ENCODE peak calls at places on chromosomes 16 and 17, in five cellular contexts. U, C, W, M and D are unnamed samples.

GRCh38 chr17:72486806-72487205 is 366.0 kb downstream of the SOX9 start:
- DNase-seq in U (no peak), C (no peak), W (no peak), M (no peak), D (no peak)

GRCh38 chr17:80861892-80862291 is 129.7 kb upstream of the CHMP6 start:
- DNase-seq in U (no peak), C (no peak), W (no peak), M (peak), D (no peak)

GRCh38 chr16:27449434-27450188 is 47.6 kb downstream of the IL21R start:
- DNase-seq in U (no peak), C (no peak), W (no peak), M (no peak), D (no peak)

GRCh38 chr17:38329284-38329683 is 14.5 kb downstream of the GPR179 start:
- DNase-seq in U (no peak), C (no peak), W (no peak), M (no peak), D (no peak)

GRCh38 chr17:79214940-79215604 is 140.4 kb downstream of the ENGASE start:
- DNase-seq in U (no peak), C (no peak), W (no peak), M (no peak), D (no peak)

GRCh38 chr17:73231363-73231762 is 30.3 kb downstream of the CPSF4L start:
- DNase-seq in U (peak), C (no peak), W (peak), M (no peak), D (no peak)

GRCh38 chr17:46982577-46982976 is 3.5 kb upstream of the RPRML start:
- DNase-seq in U (no peak), C (no peak), W (no peak), M (no peak), D (no peak)

GRCh38 chr17:50161023-50161910 is 4.5 kb upstream of the SGCA start:
- DNase-seq in U (peak), C (peak), W (peak), M (peak), D (peak)

GRCh38 chr16:75372236-75372856 is 61.0 kb downstream of the CFDP1 start:
- DNase-seq in U (no peak), C (no peak), W (no peak), M (peak), D (no peak)

GRCh38 chr16:88453217-88453531 is at the start of gene ZFPM1:
- DNase-seq in U (no peak), C (no peak), W (no peak), M (no peak), D (no peak)

GRCh38 chr16:88453621-88454314 is 688 bp downstream of the ZFPM1 start:
- DNase-seq in U (peak), C (no peak), W (no peak), M (peak), D (no peak)

GRCh38 chr16:88452485-88453216 is 429 bp upstream of the ZFPM1 start:
- DNase-seq in U (peak), C (peak), W (peak), M (peak), D (peak)

GRCh38 chr16:88449267-88449561 is 3.9 kb upstream of the ZFPM1 start:
- DNase-seq in U (peak), C (no peak), W (no peak), M (no peak), D (no peak)

DNA sequence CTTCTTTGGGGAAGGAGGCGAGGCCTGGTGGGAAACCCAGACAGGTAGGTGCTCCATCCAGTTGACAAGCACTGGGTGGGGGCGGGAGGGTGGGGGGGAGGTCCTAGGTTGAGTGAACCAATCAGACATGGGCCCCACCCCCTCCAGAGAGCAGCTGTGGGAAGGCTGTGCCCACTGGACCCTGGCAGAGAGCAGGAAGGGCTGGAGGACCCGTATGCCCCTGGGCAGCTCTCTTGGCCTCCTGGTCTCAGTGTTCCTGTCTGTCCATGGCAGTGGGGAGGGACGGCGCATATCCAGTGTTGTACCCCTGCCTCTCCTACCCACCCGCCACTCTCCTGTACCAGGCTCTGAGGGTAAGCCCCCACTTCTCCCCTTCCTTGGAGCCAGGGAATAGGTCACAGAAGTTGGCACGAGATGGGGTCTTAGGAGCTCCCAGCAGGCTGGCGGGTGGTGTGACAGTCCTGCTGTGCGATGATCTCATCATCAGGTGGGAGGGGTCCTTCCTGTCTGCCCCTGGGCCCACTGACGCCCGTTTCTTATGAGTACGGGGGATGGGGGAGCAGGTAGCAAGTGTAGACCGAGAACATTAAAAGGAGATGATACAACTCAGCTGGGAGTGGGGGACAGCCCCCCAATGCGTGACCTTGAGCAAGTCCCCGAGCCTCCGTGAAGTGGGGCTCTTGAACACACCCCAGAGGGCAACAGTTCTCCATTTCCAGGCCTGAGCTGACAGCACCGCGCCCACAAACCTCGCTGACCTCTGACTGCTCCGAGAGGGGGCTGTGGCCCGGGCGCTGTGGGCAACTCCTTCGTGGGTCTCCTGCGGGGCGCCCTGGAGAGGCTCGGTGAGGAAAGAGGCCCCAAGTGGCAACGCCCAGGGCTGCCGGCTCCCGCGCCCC is 1.2 kb upstream of the ZFPM1 start:
- DNase-seq in U (peak), C (no peak), W (no peak), M (no peak), D (no peak)
- H3K4me3 ChIP-seq in U (peak), C (peak), W (no peak), M (peak), D (peak)

DNA sequence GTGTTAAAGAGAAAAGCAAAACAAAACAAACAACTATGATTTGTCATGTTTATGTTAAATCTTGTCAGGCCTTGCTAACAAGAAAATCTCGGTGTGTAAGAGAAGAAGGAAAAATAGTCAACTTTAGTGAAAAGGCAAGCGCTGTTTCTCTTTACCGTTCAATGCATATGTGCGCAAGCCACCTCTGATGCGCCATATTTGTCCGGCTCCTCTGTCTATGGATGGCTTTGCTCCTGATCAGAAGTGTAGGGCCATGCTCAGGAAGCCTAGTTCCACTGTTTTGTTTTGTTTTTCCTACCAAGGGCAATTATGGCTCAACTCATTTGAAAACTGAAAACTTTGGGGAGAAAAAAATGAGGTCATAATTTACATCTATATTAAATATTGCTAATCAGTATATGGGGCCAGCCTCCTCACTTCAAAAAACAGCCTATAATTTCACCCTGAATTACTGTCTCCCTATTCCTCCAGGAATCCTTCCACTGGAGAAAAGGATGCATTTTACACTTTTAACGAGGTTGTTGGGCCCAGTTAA is 4.6 kb downstream of the MAF start:
- DNase-seq in U (no peak), C (no peak), W (no peak), M (no peak), D (no peak)
- H3K4me3 ChIP-seq in U (peak), C (peak), W (no peak), M (no peak), D (peak)

GRCh38 chr17:2149934-2150333 is 95.0 kb downstream of the HIC1 start:
- DNase-seq in U (no peak), C (no peak), W (no peak), M (no peak), D (no peak)
- H3K4me3 ChIP-seq in U (no peak), C (no peak), W (no peak), M (no peak), D (no peak)

DNA sequence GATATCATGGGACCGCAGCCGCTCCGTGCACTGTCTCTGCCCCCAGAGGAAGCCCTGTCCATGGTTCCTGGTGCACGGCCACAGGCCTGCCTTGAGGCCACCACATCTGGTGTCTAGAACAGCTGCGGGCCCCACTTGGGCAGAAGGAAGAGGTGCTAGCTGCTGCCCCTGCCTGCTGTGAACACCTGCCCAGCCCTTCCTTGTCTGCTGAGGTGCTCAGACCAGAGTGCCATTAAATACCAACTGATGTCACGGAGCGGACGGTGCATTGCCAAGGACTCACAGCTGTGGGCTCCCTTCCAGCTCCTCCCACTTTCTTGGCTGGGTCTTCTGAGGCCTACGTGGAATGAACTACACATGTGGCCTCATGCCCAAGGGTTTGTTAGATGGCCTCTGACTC is 146.1 kb downstream of the RAB11FIP4 start:
- DNase-seq in U (no peak), C (no peak), W (no peak), M (peak), D (no peak)
- H3K4me3 ChIP-seq in U (no peak), C (no peak), W (no peak), M (no peak), D (no peak)

GRCh38 chr17:62705116-62705515 is 77.6 kb downstream of the MRC2 start:
- DNase-seq in U (peak), C (no peak), W (no peak), M (no peak), D (no peak)
- H3K4me3 ChIP-seq in U (no peak), C (peak), W (no peak), M (peak), D (peak)

DNA sequence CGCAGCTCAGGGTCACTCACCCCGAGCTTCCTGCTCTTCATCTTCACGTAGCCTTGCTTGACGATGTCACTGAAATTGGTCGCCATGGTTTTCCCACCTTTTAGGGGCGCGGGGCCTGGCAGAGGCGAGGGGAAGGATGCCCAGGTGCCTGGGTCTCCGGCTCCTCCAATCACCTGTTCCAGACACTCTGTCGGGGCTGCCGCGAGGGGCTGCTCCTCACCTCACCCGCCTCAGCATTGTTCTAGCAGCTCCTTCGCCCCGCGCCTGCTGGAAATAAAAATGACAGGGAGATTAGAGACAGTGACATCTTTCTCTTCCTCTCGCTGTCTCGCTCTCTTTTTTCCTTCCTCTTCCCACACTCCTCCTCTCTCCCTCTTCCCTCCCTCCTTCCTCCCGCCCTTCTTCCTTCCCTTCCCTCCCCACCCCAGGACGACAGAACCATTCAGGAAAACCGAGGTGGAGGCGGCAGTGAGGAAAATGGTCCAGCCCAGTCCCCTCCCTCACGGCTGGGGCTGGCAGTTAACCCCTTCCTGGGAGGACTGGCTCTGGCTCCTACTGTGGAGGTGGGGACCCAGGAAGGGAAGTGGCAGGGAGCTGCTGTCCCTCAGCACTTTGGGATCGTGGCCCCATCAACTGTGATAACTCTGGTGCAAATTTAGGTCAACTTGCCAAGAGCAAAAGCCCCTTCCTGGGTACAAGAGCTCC is 6.7 kb downstream of the DOK4 start:
- DNase-seq in U (peak), C (no peak), W (no peak), M (no peak), D (no peak)
- H3K4me3 ChIP-seq in U (peak), C (peak), W (no peak), M (no peak), D (peak)

DNA sequence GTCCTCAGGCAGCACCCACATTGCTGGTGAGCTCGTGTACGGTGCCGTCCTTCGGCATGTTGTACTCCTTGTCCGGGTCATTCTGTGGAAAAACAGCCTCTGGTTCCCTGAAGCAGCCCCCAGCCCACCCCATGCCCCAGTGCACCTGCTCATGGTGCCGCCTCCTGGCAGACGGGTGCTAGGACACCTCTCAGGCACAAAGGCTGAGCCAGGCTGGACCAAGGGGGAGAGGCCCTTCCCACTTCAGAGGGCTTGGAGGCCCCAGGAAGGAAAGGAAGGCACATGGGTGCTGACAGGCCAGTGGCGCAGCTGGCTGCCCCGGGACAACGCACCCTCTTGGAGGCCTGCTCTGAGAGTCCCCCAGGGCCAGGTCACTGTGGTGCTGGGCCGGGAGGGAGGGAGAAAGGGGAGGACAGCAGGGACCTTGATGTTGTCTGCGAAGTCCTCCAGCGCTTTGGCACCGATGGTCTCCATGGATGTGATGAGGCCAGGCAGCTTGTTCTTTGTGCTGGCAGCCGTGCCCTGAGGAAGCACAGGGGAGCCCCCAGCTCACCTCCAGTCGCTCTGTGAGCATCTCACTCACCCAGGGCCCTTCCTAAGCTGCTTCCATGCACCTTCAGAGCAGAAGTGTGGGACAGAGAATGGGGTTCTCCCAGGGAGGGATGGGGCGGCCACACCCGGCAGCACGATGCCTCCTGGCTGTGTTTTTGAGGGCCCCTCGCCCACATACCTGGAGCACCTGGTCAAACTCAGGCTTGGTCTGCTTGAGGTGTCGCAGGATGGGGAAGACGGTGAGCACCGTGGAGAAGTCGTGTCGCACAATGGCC is 9.3 kb downstream of the ZACN start:
- DNase-seq in U (no peak), C (no peak), W (no peak), M (no peak), D (no peak)
- H3K4me3 ChIP-seq in U (no peak), C (no peak), W (no peak), M (no peak), D (no peak)

GRCh38 chr17:63701477-63702222 is 1.7 kb upstream of the LIMD2 start:
- DNase-seq in U (no peak), C (no peak), W (peak), M (no peak), D (no peak)
- H3K4me3 ChIP-seq in U (peak), C (peak), W (peak), M (no peak), D (peak)